ENCODE peak calls at places on chromosome 11, in six cellular contexts. R is EH; H is activated T-cell treated with anti-CD3 and anti-CD28 coated beads for 1 hour; O is stimulated activated naive CD8-positive, alpha-beta T cell treated with anti-CD3 and anti-CD28 coated beads, Interleukin-15, amount 100 ng/mL, for 72 hours; G is CD4-positive, alpha-beta T cell; M is foreskin fibroblast. J is an unnamed sample.

GRCh38 chr11:63565728-63566127 is 2.5 kb upstream of the PLAAT2 start:
- DNase-seq in R (no peak), H (no peak), O (no peak), G (no peak), M (no peak), J (no peak)

GRCh38 chr11:5339771-5340322 is 3.5 kb downstream of the OR51B5 start:
- DNase-seq in R (no peak), H (no peak), O (no peak), G (no peak), M (no peak), J (no peak)

GRCh38 chr11:122101625-122102291 is 14.3 kb downstream of the BLID start:
- DNase-seq in R (peak), H (no peak), O (no peak), G (no peak), M (peak), J (peak)

GRCh38 chr11:64915366-64915887 is 1.6 kb downstream of the ATG2A start:
- DNase-seq in R (no peak), H (no peak), O (no peak), G (no peak), M (no peak), J (no peak)

GRCh38 chr11:65625628-65626342 is 10.2 kb downstream of the PCNX3 start:
- DNase-seq in R (peak), H (peak), O (peak), G (peak), M (no peak), J (no peak)

GRCh38 chr11:104783241-104783640 is 115.0 kb downstream of the CASP12 start:
- DNase-seq in R (no peak), H (no peak), O (no peak), G (no peak), M (no peak), J (no peak)

GRCh38 chr11:83680351-83680750 is 394.2 kb upstream of the CCDC90B start:
- DNase-seq in R (no peak), H (no peak), O (no peak), G (no peak), M (no peak), J (no peak)

GRCh38 chr11:45677811-45678515 is 12.5 kb upstream of the CHST1 start:
- DNase-seq in R (no peak), H (no peak), O (no peak), G (no peak), M (no peak), J (no peak)

GRCh38 chr11:134592391-134592990 is 180.4 kb upstream of the B3GAT1 start:
- DNase-seq in R (no peak), H (no peak), O (peak), G (peak), M (no peak), J (no peak)

GRCh38 chr11:106627694-106628093 is 390.6 kb downstream of the GUCY1A2 start:
- DNase-seq in R (no peak), H (no peak), O (no peak), G (no peak), M (no peak), J (no peak)

GRCh38 chr11:29333993-29334780 is 682.6 kb downstream of the KCNA4 start:
- DNase-seq in R (peak), H (no peak), O (no peak), G (no peak), M (peak), J (peak)

GRCh38 chr11:12179019-12179418 is 68.6 kb downstream of the MICAL2 start:
- DNase-seq in R (no peak), H (no peak), O (no peak), G (no peak), M (no peak), J (no peak)

GRCh38 chr11:61061081-61061826 is 41.0 kb upstream of the CD5 start:
- DNase-seq in R (peak), H (peak), O (peak), G (peak), M (no peak), J (no peak)

GRCh38 chr11:66371627-66372415 is at the start of gene SLC29A2:
- DNase-seq in R (peak), H (peak), O (peak), G (peak), M (no peak), J (no peak)

GRCh38 chr11:118621071-118621815 is 13.8 kb downstream of the PHLDB1 start:
- DNase-seq in R (peak), H (no peak), O (no peak), G (no peak), M (peak), J (peak)

GRCh38 chr11:721347-721912 is 15.4 kb downstream of the EPS8L2 start:
- DNase-seq in R (no peak), H (no peak), O (no peak), G (no peak), M (no peak), J (no peak)

GRCh38 chr11:24375896-24376295 is 121.0 kb upstream of the LUZP2 start:
- DNase-seq in R (no peak), H (no peak), O (no peak), G (no peak), M (no peak), J (no peak)

GRCh38 chr11:61923166-61924015 is 6.0 kb upstream of the RAB3IL1 start:
- DNase-seq in R (peak), H (no peak), O (peak), G (no peak), M (peak), J (peak)

GRCh38 chr11:12754582-12755250 is 80.5 kb downstream of the TEAD1 start:
- DNase-seq in R (peak), H (no peak), O (no peak), G (no peak), M (no peak), J (no peak)

GRCh38 chr11:47616726-47617416 is 22.7 kb upstream of the C1QTNF4 start:
- DNase-seq in R (peak), H (no peak), O (no peak), G (no peak), M (peak), J (peak)

J was measured in fibroblast of gingiva.